ENCODE peak calls at places on chromosomes 16 and 17, in ten cellular contexts. M is DND-41; X is neural progenitor cell; R is upper lobe of right lung; I is thoracic aorta; K is IMR-90; P is stomach; Y is CD8-positive, alpha-beta T cell; D is adrenal gland; Q is mammary epithelial cell. U is an unnamed sample. For H3K4me1, the result is how much of the 10 kb centered on the place peaks cover.

GRCh38 chr16:52997922-52998321 is 54.8 kb downstream of the CHD9NB start:
- DNase-seq in R (no peak), I (no peak), X (no peak), P (no peak), D (no peak), Q (no peak), M (no peak), Y (no peak), K (no peak), U (no peak)

GRCh38 chr17:60439501-60439900 is 17.2 kb downstream of the CHCT1 start:
- DNase-seq in I (no peak), K (peak), R (no peak), Y (no peak), Q (peak), M (no peak), D (no peak), X (no peak), P (no peak), U (no peak)

GRCh38 chr17:77392376-77393273 is 251.9 kb downstream of the SEC14L1 start:
- DNase-seq in P (peak), Q (no peak), M (no peak), K (no peak), R (no peak), X (peak), Y (no peak), I (no peak), D (peak), U (no peak)

GRCh38 chr17:82668631-82669099 is 20.4 kb upstream of the WDR45B start:
- DNase-seq in X (peak), D (no peak), P (peak), R (peak), Q (peak), K (peak), Y (peak), M (no peak), I (no peak), U (no peak)

GRCh38 chr17:41919165-41919817 is 540 bp upstream of the ACLY start:
- DNase-seq in X (peak), Y (no peak), D (no peak), P (no peak), R (no peak), K (no peak), I (no peak), M (no peak), Q (no peak), U (peak)

GRCh38 chr16:53822936-53823529 is 119.1 kb downstream of the FTO start:
- DNase-seq in D (no peak), R (no peak), Q (peak), I (no peak), X (no peak), P (no peak), K (no peak), Y (peak), M (peak), U (no peak)

GRCh38 chr17:20157078-20157360 is 147.9 kb downstream of the SPECC1 start:
- DNase-seq in M (no peak), Q (no peak), X (peak), D (peak), K (no peak), P (peak), I (no peak), Y (no peak), R (no peak), U (no peak)

GRCh38 chr16:72475688-72476087 is 303.7 kb upstream of the PMFBP1 start:
- DNase-seq in X (no peak), Q (no peak), Y (no peak), P (no peak), I (no peak), K (no peak), D (no peak), R (no peak), M (no peak), U (no peak)

GRCh38 chr16:65769776-65770438 is 596.6 kb upstream of the CDH5 start:
- DNase-seq in K (peak), D (no peak), I (no peak), R (no peak), Q (peak), M (no peak), Y (no peak), P (no peak), X (no peak), U (no peak)

GRCh38 chr17:69870751-69871199 is 204.2 kb upstream of the KCNJ16 start:
- DNase-seq in D (no peak), K (peak), R (no peak), Q (peak), I (no peak), M (no peak), P (no peak), X (peak), Y (no peak), U (no peak)

DNA sequence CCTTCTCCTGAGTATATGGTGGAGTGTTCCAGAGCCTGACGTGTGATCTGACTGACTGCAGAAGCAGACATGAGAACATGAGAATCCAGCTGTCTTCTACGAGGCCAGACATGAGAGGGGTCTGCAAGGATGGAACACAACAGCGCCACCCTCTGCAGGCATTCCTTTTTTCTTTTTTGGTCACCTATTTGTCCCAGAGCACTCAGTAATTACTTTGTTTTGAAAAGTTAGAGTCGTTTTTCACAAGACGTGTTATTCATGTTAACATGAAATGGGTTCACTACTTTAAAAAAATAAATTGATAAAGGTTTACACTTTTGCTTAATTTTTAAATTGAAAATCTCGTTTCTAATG is 43.8 kb upstream of the ATP2A3 start:
- DNase-seq in Y (no peak), R (no peak), M (no peak), X (no peak), P (no peak), Q (no peak), D (no peak), I (no peak), K (peak), U (no peak)
- TF ChIP-seq CTCF in Y (no peak), R (peak), M (peak), X (peak), P (no peak), Q (no peak), D (no peak), I (no peak), K (peak), U (no peak)

GRCh38 chr17:35218901-35219300 is 24.0 kb upstream of the SLFN5 start:
- DNase-seq in M (no peak), P (no peak), I (no peak), Q (no peak), D (no peak), X (no peak), Y (no peak), R (no peak), K (no peak), U (no peak)
- H3K4me1 ChIP-seq in M (under half), P (under half), I (under half), Q (under half), D (under half), X (under half), Y (half or more), R (under half), K (under half), U (under half)

DNA sequence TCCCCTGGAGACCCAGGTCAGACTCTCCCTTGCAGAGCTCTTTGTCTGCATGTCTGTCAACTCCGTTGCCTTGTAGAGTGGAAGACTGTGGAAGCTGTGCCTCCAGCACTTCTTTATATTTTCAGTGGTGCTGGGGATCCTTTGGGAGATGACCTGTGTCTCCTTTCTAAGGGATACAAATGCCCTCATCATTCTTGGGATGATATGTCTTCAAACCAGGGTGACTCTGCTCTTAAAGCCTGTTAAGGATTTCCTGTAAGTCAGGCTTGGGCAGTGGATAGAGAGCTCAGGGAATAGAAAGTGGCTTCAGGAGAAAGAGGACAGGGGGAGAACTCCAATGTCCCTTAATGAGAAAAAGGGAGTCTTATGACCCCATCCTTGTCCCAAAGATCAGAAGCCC is 1.5 kb downstream of the HOXB3 start:
- DNase-seq in P (no peak), D (no peak), X (no peak), K (peak), Q (no peak), M (no peak), Y (no peak), R (no peak), I (no peak), U (no peak)
- H3K4me3 ChIP-seq in P (peak), D (no peak), X (no peak), K (peak), Q (no peak), M (no peak), Y (no peak), R (peak), I (no peak), U (no peak)

DNA sequence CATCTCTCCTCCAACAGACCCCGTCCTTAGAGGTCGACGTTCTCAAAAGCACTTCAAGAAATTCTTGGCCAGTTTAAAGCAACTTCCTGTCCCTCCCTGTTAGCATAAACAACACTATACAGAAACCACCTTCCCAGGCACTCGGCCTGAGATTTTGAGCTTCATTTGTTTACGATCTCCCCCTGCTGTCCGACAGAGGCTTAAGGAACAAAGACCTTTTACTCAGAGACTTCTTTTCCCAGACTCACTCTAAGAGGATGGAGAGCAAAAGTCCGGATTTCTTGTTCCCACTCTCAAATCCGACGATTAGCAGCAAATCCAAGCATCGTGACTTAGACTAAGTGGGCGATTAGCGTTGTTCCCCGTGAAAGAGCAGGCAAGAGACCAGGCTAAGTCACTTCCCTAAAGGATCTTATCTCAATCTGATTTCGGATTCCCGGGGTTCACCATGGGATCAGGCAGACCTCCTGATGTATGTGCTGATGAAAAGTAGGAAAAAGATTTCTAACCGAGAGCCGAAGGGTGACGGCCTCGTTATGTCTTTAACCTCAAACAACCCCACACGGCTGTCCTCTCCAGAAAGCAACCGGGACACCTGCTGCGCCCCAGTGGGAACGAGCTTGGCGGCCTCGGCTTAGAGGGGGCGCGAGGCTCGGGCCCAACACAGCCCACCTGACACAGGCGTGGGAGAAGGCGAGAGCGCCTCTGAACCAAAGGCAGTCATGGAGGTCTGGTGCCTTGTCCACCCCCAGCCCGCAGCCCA is 591 bp downstream of the INPP5K start:
- DNase-seq in M (peak), X (peak), Q (peak), Y (peak), D (peak), P (peak), R (no peak), I (no peak), K (peak), U (no peak)
- TF ChIP-seq CTCF in M (peak), X (peak), Q (peak), Y (peak), D (peak), P (no peak), R (peak), I (peak), K (peak), U (peak)

DNA sequence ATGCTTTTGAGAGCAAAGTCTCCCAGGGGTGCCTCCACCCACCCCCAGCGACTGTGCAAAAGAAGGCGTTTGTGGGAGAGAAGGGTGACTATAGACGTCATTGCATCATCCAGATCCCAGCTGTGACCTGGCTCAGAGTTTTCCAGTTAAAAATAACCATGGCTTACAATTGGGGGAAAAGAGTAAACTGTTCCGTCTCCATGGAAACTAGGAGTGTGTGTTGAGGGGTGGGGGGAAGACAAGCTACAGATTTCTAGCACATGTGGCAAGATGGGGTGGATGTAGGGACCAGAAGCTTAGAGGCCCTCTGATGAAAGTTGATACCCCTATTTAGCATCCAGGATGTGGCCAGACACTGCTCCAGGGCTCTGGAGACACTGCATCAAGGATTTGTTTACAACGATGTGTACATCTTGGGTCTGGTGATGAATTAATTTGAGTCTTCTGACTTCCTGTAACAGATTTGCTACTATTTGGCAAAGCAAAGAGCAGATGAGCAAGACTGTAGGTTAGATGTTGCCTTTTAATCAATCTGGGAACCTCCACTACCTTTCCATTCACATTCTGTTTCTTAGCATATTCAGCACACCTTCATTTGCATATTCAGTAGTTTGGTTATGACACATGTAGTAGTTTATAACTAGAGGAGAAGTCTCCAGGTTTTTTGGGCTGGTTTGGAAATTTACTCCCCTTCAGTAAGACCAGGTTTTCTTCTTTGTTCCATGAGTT is 6.2 kb upstream of the DUSP14 start:
- DNase-seq in R (no peak), Y (no peak), M (no peak), D (no peak), K (peak), P (no peak), X (no peak), I (no peak), Q (no peak), U (no peak)
- H3K4me1 ChIP-seq in R (under half), Y (under half), M (under half), D (under half), K (under half), P (under half), X (under half), I (under half), Q (under half), U (under half)

GRCh38 chr16:85535352-85536072 is 77.6 kb upstream of the GSE1 start:
- DNase-seq in D (no peak), P (peak), M (no peak), K (no peak), R (no peak), X (no peak), Q (no peak), I (no peak), Y (no peak), U (no peak)
- H3K4me3 ChIP-seq in D (no peak), P (no peak), M (no peak), K (no peak), R (no peak), X (no peak), Q (no peak), I (no peak), Y (no peak), U (no peak)

GRCh38 chr17:21243516-21244303 is 9.5 kb downstream of the NATD1 start:
- DNase-seq in Y (no peak), M (no peak), P (no peak), R (no peak), K (no peak), Q (no peak), X (no peak), D (no peak), I (no peak), U (no peak)

GRCh38 chr17:21246698-21247097 is 6.5 kb downstream of the NATD1 start:
- DNase-seq in R (no peak), Q (no peak), P (no peak), K (no peak), M (no peak), X (no peak), Y (no peak), I (no peak), D (no peak), U (no peak)

GRCh38 chr17:21242780-21243515 is 10.3 kb downstream of the NATD1 start:
- DNase-seq in Y (no peak), X (no peak), R (no peak), P (no peak), Q (no peak), I (no peak), M (no peak), K (no peak), D (no peak), U (no peak)

GRCh38 chr17:21247859-21248258 is 5.4 kb downstream of the NATD1 start:
- DNase-seq in Y (no peak), K (no peak), P (no peak), I (no peak), X (no peak), Q (no peak), R (no peak), D (no peak), M (no peak), U (no peak)

DNA sequence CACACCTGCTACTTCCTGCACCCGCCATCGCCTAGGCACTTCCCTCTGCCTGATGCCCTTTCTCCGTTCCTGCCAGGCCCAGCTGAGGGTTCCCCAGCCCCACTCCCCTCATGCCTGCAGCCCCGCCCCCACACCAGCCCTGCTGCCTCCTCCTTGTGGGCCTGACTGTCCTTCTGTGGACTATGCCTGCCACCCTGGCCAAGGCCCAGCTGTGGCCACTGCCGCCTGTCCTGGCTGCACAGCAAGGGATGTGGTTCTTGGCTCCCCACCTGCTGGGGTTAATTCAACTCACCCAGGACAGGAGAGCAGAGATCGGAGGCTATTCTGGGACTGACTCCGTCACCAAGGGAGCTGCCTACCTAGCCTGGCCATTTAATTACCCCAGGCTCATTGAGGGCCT is 7.5 kb downstream of the NATD1 start:
- DNase-seq in I (no peak), X (no peak), R (no peak), D (no peak), M (peak), Y (no peak), P (no peak), K (no peak), Q (no peak), U (no peak)
- TF ChIP-seq CTCF in I (no peak), X (no peak), R (no peak), D (no peak), M (no peak), Y (no peak), P (no peak), K (no peak), Q (no peak), U (no peak)

GRCh38 chr16:3797473-3797872 is 80.1 kb upstream of the TRAP1 start:
- DNase-seq in I (no peak), D (no peak), Y (no peak), M (no peak), K (no peak), Q (peak), P (no peak), X (no peak), R (no peak), U (no peak)

GRCh38 chr16:3798827-3799226 is 81.5 kb upstream of the TRAP1 start:
- DNase-seq in R (no peak), Q (no peak), M (no peak), Y (no peak), P (no peak), X (no peak), I (no peak), K (no peak), D (no peak), U (no peak)

GRCh38 chr16:3797904-3798811 is 80.8 kb upstream of the TRAP1 start:
- DNase-seq in P (no peak), D (peak), I (no peak), Q (peak), Y (peak), K (no peak), M (no peak), R (no peak), X (peak), U (no peak)

GRCh38 chr16:3800019-3800418 is 80.5 kb downstream of the CREBBP start:
- DNase-seq in X (no peak), K (no peak), Y (no peak), Q (no peak), R (no peak), P (no peak), D (no peak), M (no peak), I (no peak), U (no peak)

GRCh38 chr16:3800477-3801270 is 79.8 kb downstream of the CREBBP start:
- DNase-seq in P (no peak), Y (peak), I (no peak), M (no peak), X (no peak), Q (no peak), D (no peak), R (no peak), K (no peak), U (no peak)
- H3K4me1 ChIP-seq in P (under half), Y (half or more), I (under half), M (under half), X (under half), Q (under half), D (under half), R (under half), K (under half), U (under half)